ENCODE peak calls at places on chromosomes 4 and X, in ten cellular contexts. One of them, this sample, is unnamed.

GRCh38 chrX:129905787-129906580 is at the start of gene UTP14A:
- DNase-seq in heart left ventricle: peak; percentile 93
- DNase-seq in mucosa of descending colon: peak; percentile 86
- DNase-seq in endothelial cell: peak; percentile 66
- DNase-seq in GM13976: peak; percentile 80
- DNase-seq in GM23338: peak; percentile 93
- DNase-seq in A673: peak; percentile 94
- DNase-seq in transverse colon: peak; percentile 90
- DNase-seq in fibroblast of the aortic adventitia: peak; percentile 91
- DNase-seq in pancreas: peak; percentile 80
- DNase-seq in this sample: peak; percentile 70

GRCh38 chrX:97401586-97402101 is 517.9 kb downstream of the RPA4 start:
- DNase-seq in A673: no peak
- DNase-seq in endothelial cell: no peak
- DNase-seq in transverse colon: no peak
- DNase-seq in GM13976: no peak
- DNase-seq in fibroblast of the aortic adventitia: no peak
- DNase-seq in mucosa of descending colon: no peak
- DNase-seq in heart left ventricle: no peak
- DNase-seq in pancreas: no peak
- DNase-seq in GM23338: no peak
- DNase-seq in this sample: no peak

GRCh38 chrX:56763556-56764152 is 34.6 kb downstream of the NBDY start:
- DNase-seq in transverse colon: peak; percentile 88
- DNase-seq in A673: peak; percentile 81
- DNase-seq in mucosa of descending colon: no peak
- DNase-seq in GM23338: peak; percentile 3
- DNase-seq in endothelial cell: no peak
- DNase-seq in fibroblast of the aortic adventitia: peak; percentile 90
- DNase-seq in heart left ventricle: peak; percentile 82
- DNase-seq in pancreas: no peak
- DNase-seq in GM13976: peak; percentile 35
- DNase-seq in this sample: no peak

GRCh38 chr4:40280586-40280985 is 54.5 kb upstream of the CHRNA9 start:
- DNase-seq in A673: no peak
- DNase-seq in mucosa of descending colon: no peak
- DNase-seq in GM23338: no peak
- DNase-seq in endothelial cell: no peak
- DNase-seq in pancreas: no peak
- DNase-seq in fibroblast of the aortic adventitia: no peak
- DNase-seq in transverse colon: no peak
- DNase-seq in GM13976: no peak
- DNase-seq in heart left ventricle: no peak
- DNase-seq in this sample: no peak

GRCh38 chrX:23756165-23756564 is 13.1 kb upstream of the ACOT9 start:
- DNase-seq in heart left ventricle: peak; percentile 62
- DNase-seq in transverse colon: peak; percentile 70
- DNase-seq in A673: peak; percentile 80
- DNase-seq in GM23338: peak; percentile 67
- DNase-seq in fibroblast of the aortic adventitia: peak; percentile 58
- DNase-seq in GM13976: peak; percentile 69
- DNase-seq in pancreas: peak; percentile 22
- DNase-seq in endothelial cell: peak; percentile 56
- DNase-seq in mucosa of descending colon: peak; percentile 44
- DNase-seq in this sample: peak; percentile 44

GRCh38 chr4:80878218-80878617 is 152.3 kb upstream of the BMP3 start:
- DNase-seq in pancreas: no peak
- DNase-seq in transverse colon: no peak
- DNase-seq in GM13976: no peak
- DNase-seq in GM23338: no peak
- DNase-seq in mucosa of descending colon: no peak
- DNase-seq in fibroblast of the aortic adventitia: peak; percentile 25
- DNase-seq in endothelial cell: no peak
- DNase-seq in A673: no peak
- DNase-seq in heart left ventricle: no peak
- DNase-seq in this sample: no peak

GRCh38 chr4:94507708-94508107 is 56.0 kb downstream of the PDLIM5 start:
- DNase-seq in fibroblast of the aortic adventitia: peak; percentile 92
- DNase-seq in pancreas: peak; percentile 9
- DNase-seq in mucosa of descending colon: no peak
- DNase-seq in endothelial cell: no peak
- DNase-seq in GM13976: no peak
- DNase-seq in A673: no peak
- DNase-seq in GM23338: no peak
- DNase-seq in transverse colon: peak; percentile 30
- DNase-seq in heart left ventricle: peak; percentile 39
- DNase-seq in this sample: no peak

GRCh38 chr4:189785257-189785656 is 155.4 kb upstream of the FRG1 start:
- DNase-seq in transverse colon: no peak
- DNase-seq in heart left ventricle: no peak
- DNase-seq in mucosa of descending colon: no peak
- DNase-seq in GM13976: no peak
- DNase-seq in fibroblast of the aortic adventitia: no peak
- DNase-seq in A673: no peak
- DNase-seq in pancreas: no peak
- DNase-seq in GM23338: peak; percentile 77
- DNase-seq in endothelial cell: no peak
- DNase-seq in this sample: no peak

GRCh38 chr4:128653514-128654420 is 155.7 kb upstream of the JADE1 start:
- DNase-seq in GM13976: no peak
- DNase-seq in mucosa of descending colon: peak; percentile 52
- DNase-seq in fibroblast of the aortic adventitia: peak; percentile 51
- DNase-seq in pancreas: no peak
- DNase-seq in heart left ventricle: peak; percentile 74
- DNase-seq in GM23338: peak; percentile 47
- DNase-seq in A673: no peak
- DNase-seq in transverse colon: peak; percentile 61
- DNase-seq in endothelial cell: no peak
- DNase-seq in this sample: no peak

GRCh38 chr4:1544861-1545275 is 138.6 kb upstream of the NKX1-1 start:
- DNase-seq in A673: peak; percentile 61
- DNase-seq in GM13976: no peak
- DNase-seq in fibroblast of the aortic adventitia: no peak
- DNase-seq in mucosa of descending colon: peak; percentile 62
- DNase-seq in GM23338: no peak
- DNase-seq in endothelial cell: no peak
- DNase-seq in heart left ventricle: peak; percentile 26
- DNase-seq in pancreas: no peak
- DNase-seq in transverse colon: peak; percentile 61
- DNase-seq in this sample: no peak

GRCh38 chrX:153740631-153741222 is 16.1 kb downstream of the ABCD1 start:
- DNase-seq in fibroblast of the aortic adventitia: no peak
- DNase-seq in transverse colon: no peak
- DNase-seq in GM23338: no peak
- DNase-seq in pancreas: no peak
- DNase-seq in heart left ventricle: no peak
- DNase-seq in endothelial cell: no peak
- DNase-seq in mucosa of descending colon: peak; percentile 49
- DNase-seq in A673: no peak
- DNase-seq in GM13976: no peak
- DNase-seq in this sample: no peak

GRCh38 chrX:153741446-153741845 is 16.8 kb downstream of the ABCD1 start:
- DNase-seq in A673: no peak
- DNase-seq in fibroblast of the aortic adventitia: no peak
- DNase-seq in GM13976: no peak
- DNase-seq in pancreas: no peak
- DNase-seq in heart left ventricle: no peak
- DNase-seq in mucosa of descending colon: no peak
- DNase-seq in endothelial cell: no peak
- DNase-seq in transverse colon: no peak
- DNase-seq in GM23338: no peak
- DNase-seq in this sample: no peak

GRCh38 chrX:153746359-153746758 is 17.7 kb upstream of the PLXNB3 start:
- DNase-seq in fibroblast of the aortic adventitia: no peak
- DNase-seq in GM13976: no peak
- DNase-seq in heart left ventricle: no peak
- DNase-seq in mucosa of descending colon: no peak
- DNase-seq in transverse colon: no peak
- DNase-seq in pancreas: no peak
- DNase-seq in A673: no peak
- DNase-seq in GM23338: no peak
- DNase-seq in endothelial cell: no peak
- DNase-seq in this sample: no peak

GRCh38 chrX:153739754-153740486 is 15.3 kb downstream of the ABCD1 start:
- DNase-seq in GM13976: no peak
- DNase-seq in A673: no peak
- DNase-seq in endothelial cell: no peak
- DNase-seq in heart left ventricle: no peak
- DNase-seq in pancreas: no peak
- DNase-seq in GM23338: peak; percentile 8
- DNase-seq in fibroblast of the aortic adventitia: no peak
- DNase-seq in transverse colon: no peak
- DNase-seq in mucosa of descending colon: no peak
- DNase-seq in this sample: no peak

DNA sequence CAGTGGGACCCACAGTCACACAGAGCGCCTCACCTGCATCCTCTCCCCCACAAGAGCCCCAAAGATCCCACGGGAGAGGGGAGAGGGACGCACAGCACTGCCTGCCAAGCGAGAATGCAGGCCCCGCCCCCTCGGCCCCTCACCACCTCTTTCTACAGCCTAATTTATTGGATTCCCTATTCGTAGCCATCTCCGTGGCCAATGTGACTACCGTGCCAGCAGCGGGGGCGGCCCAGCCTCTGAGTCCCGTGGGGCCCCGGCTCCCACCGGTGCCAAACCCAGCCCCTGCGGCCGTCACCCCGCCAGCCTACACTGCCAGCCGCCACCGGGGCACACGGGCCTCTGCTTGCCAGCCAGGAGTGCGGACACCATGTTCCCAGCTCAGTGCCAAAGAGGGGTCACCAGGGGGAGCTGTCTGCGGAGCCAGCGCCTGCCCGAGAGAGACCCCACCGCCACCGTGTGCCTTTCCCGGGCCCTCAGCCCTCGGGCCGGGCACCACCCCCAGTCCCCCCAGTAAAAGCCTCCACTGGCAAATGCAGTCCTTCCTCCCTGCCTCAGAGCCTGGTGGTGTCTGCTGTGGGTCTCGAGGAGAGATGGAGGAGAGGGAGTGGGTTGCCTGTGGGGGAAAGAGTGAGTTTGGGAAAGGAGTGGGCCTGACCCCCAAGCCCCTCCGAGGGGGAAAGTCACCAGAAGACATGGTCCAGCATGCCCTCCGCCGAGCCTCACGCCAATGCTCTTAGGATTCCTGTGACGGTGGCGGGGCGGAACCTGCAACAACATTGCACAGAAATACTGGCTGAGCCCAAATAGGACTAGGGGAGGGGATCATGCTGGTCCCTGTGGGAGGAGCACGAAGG is 19.6 kb upstream of the PLXNB3 start:
- DNase-seq in transverse colon: no peak
- DNase-seq in pancreas: no peak
- DNase-seq in GM23338: peak; percentile 48
- DNase-seq in heart left ventricle: no peak
- DNase-seq in mucosa of descending colon: peak; percentile 54
- DNase-seq in endothelial cell: no peak
- DNase-seq in GM13976: no peak
- DNase-seq in fibroblast of the aortic adventitia: no peak
- DNase-seq in A673: peak; percentile 47
- DNase-seq in this sample: no peak
- TF ChIP-seq CTCF in transverse colon: peak; percentile 1
- TF ChIP-seq CTCF in pancreas: no peak
- TF ChIP-seq CTCF in GM23338: peak; percentile 48
- TF ChIP-seq CTCF in heart left ventricle: no peak
- TF ChIP-seq CTCF in mucosa of descending colon: no peak
- TF ChIP-seq CTCF in endothelial cell: no peak
- TF ChIP-seq CTCF in GM13976: no peak
- TF ChIP-seq CTCF in fibroblast of the aortic adventitia: no peak
- TF ChIP-seq CTCF in A673: peak; percentile 44
- TF ChIP-seq CTCF in this sample: no peak

GRCh38 chr4:184575306-184575705 is 73.9 kb downstream of the CASP3 start:
- DNase-seq in heart left ventricle: no peak
- DNase-seq in mucosa of descending colon: no peak
- DNase-seq in transverse colon: no peak
- DNase-seq in endothelial cell: no peak
- DNase-seq in A673: peak; percentile 12
- DNase-seq in GM13976: no peak
- DNase-seq in fibroblast of the aortic adventitia: no peak
- DNase-seq in GM23338: peak; percentile 27
- DNase-seq in pancreas: no peak
- DNase-seq in this sample: no peak
- TF ChIP-seq CTCF in heart left ventricle: no peak
- TF ChIP-seq CTCF in mucosa of descending colon: no peak
- TF ChIP-seq CTCF in transverse colon: no peak
- TF ChIP-seq CTCF in endothelial cell: no peak
- TF ChIP-seq CTCF in A673: peak; percentile 26
- TF ChIP-seq CTCF in GM13976: no peak
- TF ChIP-seq CTCF in fibroblast of the aortic adventitia: no peak
- TF ChIP-seq CTCF in GM23338: no peak
- TF ChIP-seq CTCF in pancreas: no peak
- TF ChIP-seq CTCF in this sample: no peak

DNA sequence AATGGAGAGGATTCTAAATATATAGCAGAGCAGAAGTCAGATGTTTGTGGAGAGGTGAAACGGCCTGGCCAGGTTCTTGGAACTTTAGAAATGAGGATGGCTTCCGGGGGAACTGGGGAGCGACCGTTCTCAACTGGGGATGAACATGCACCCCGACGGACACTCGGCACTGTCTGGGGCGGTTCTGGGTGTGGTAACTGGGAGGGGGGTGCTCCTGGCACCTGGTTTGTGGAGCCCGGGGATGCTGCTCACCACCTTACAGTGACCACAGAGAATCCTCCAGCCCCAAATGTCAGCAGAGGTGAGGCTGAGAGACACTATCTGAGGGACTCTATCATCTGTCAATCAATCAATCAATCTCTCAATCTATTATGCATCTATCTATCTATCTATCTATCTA is 69.0 kb upstream of the PPP2R3B start:
- DNase-seq in endothelial cell: no peak
- DNase-seq in fibroblast of the aortic adventitia: no peak
- DNase-seq in GM13976: no peak
- DNase-seq in pancreas: no peak
- DNase-seq in GM23338: no peak
- DNase-seq in transverse colon: no peak
- DNase-seq in mucosa of descending colon: no peak
- DNase-seq in A673: no peak
- DNase-seq in heart left ventricle: no peak
- DNase-seq in this sample: no peak
- TF ChIP-seq CTCF in endothelial cell: no peak
- TF ChIP-seq CTCF in fibroblast of the aortic adventitia: no peak
- TF ChIP-seq CTCF in GM13976: no peak
- TF ChIP-seq CTCF in pancreas: no peak
- TF ChIP-seq CTCF in GM23338: no peak
- TF ChIP-seq CTCF in transverse colon: no peak
- TF ChIP-seq CTCF in mucosa of descending colon: no peak
- TF ChIP-seq CTCF in A673: no peak
- TF ChIP-seq CTCF in heart left ventricle: no peak
- TF ChIP-seq CTCF in this sample: no peak

DNA sequence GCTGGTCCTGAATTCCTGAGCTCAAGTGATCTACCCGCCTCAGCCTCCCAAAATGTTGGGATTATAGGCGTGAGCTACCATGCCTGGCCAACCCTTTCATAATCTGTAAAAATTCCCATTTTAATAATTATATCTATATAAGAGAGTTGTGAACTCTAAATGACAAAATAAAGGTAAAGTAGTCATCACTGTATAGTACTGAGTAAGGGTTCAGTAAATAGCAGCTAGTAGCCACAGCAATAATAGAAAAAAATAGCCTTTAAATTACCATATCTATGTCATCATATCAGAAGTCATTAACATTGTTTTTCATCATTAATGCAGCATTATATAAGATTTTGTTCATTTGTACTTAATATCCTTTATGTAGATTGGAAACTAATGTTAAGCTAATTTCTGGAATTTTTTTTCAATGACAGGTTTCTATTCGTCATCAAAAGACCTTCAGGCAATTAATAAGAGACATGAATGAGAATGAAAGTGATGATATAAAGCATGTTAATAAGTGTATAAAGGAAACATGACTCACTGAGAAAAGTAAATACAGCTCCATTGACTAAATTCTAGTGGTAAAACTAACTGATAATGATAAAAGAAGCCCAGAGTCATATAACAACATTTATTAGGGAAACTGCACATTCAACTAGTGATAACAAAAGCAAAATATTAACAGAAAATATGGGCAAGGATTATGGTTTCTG is 85.9 kb upstream of the UGT8 start:
- DNase-seq in fibroblast of the aortic adventitia: no peak
- DNase-seq in A673: no peak
- DNase-seq in mucosa of descending colon: no peak
- DNase-seq in heart left ventricle: no peak
- DNase-seq in GM23338: no peak
- DNase-seq in endothelial cell: no peak
- DNase-seq in GM13976: no peak
- DNase-seq in pancreas: no peak
- DNase-seq in transverse colon: no peak
- DNase-seq in this sample: no peak
- TF ChIP-seq CTCF in fibroblast of the aortic adventitia: no peak
- TF ChIP-seq CTCF in A673: no peak
- TF ChIP-seq CTCF in mucosa of descending colon: no peak
- TF ChIP-seq CTCF in heart left ventricle: no peak
- TF ChIP-seq CTCF in GM23338: no peak
- TF ChIP-seq CTCF in endothelial cell: no peak
- TF ChIP-seq CTCF in GM13976: no peak
- TF ChIP-seq CTCF in pancreas: no peak
- TF ChIP-seq CTCF in transverse colon: no peak
- TF ChIP-seq CTCF in this sample: no peak